ENCODE peak calls at places on chromosomes 12 and 14, in six cellular contexts. T is activated naive CD4-positive, alpha-beta T cell treated with Interleukin-2 at 50 U/mL for 16 hours; G is stimulated activated CD4-positive, alpha-beta T cell treated with anti-CD3 and anti-CD28 coated beads, Interleukin-4, amount 100 ng/mL, for 1 hour; M is DMS 273 treated with DMSO at 0.1 percent for 48 hours; H is DMS153; X is Karpas-422. O is an unnamed sample.

GRCh38 chr14:69246331-69246730 is 13.6 kb upstream of the GALNT16 start:
- DNase-seq in T (no peak), G (no peak), M (no peak), H (no peak), X (no peak), O (no peak)

GRCh38 chr12:5417500-5417899 is 14.4 kb upstream of the NTF3 start:
- DNase-seq in T (no peak), G (no peak), M (no peak), H (no peak), X (no peak), O (no peak)

GRCh38 chr12:120092531-120093335 is 23.8 kb downstream of the RAB35 start:
- DNase-seq in T (no peak), G (no peak), M (no peak), H (no peak), X (no peak), O (no peak)

GRCh38 chr12:22990501-22990900 is 365.5 kb downstream of the ETNK1 start:
- DNase-seq in T (no peak), G (no peak), M (no peak), H (no peak), X (no peak), O (no peak)

GRCh38 chr14:41925409-41925808 is 318.7 kb downstream of the LRFN5 start:
- DNase-seq in T (no peak), G (no peak), M (no peak), H (peak), X (peak), O (no peak)

GRCh38 chr12:11016937-11017336 is 5.5 kb downstream of the TAS2R19 start:
- DNase-seq in T (no peak), G (no peak), M (no peak), H (no peak), X (no peak), O (no peak)

GRCh38 chr12:12807970-12808702 is 5.0 kb upstream of the DDX47 start:
- DNase-seq in T (peak), G (peak), M (no peak), H (peak), X (peak), O (peak)

GRCh38 chr14:100532154-100532915 is 54.9 kb downstream of the BEGAIN start:
- DNase-seq in T (peak), G (no peak), M (no peak), H (no peak), X (no peak), O (no peak)

GRCh38 chr12:4809013-4809448 is 88.8 kb downstream of the GALNT8 start:
- DNase-seq in T (peak), G (peak), M (no peak), H (peak), X (no peak), O (no peak)

GRCh38 chr12:46560078-46560477 is 187.5 kb upstream of the SLC38A2 start:
- DNase-seq in T (no peak), G (no peak), M (no peak), H (peak), X (no peak), O (no peak)

GRCh38 chr14:31122098-31122611 is 85.4 kb downstream of the HECTD1 start:
- DNase-seq in T (no peak), G (no peak), M (no peak), H (no peak), X (no peak), O (no peak)

GRCh38 chr12:121812921-121813896 is 9.4 kb downstream of the SETD1B start:
- DNase-seq in T (no peak), G (no peak), M (no peak), H (peak), X (no peak), O (no peak)

GRCh38 chr12:82781288-82782078 is 94.8 kb downstream of the TMTC2 start:
- DNase-seq in T (no peak), G (no peak), M (no peak), H (no peak), X (no peak), O (no peak)

GRCh38 chr12:100995771-100996170 is 201.2 kb downstream of the ANO4 start:
- DNase-seq in T (no peak), G (no peak), M (no peak), H (no peak), X (no peak), O (no peak)

GRCh38 chr14:21192447-21192822 is 36.6 kb upstream of the OR5AU1 start:
- DNase-seq in T (no peak), G (no peak), M (no peak), H (no peak), X (no peak), O (no peak)